ENCODE peak calls at places on chromosomes 11 and 22, in nine cellular contexts. D is stimulated activated CD8-positive, alpha-beta memory T cell treated with anti-CD3 and anti-CD28 coated beads, Interleukin-2, amount 100 ng/mL, for 48 hours; V is EL; S is pulmonary artery endothelial cell; E is astrocyte of the cerebellum; F is activated T-helper 1 cell treated with anti-CD3 and anti-CD28 coated beads, Interleukin-12 subunit alpha, Interleukin-12 subunit beta, Interleukin-2, Interleukin-4 antibody, amounts not matched to agents 30 ng/mL and 10 ng/mL and 1 ng/mL, durations not matched to agents 14 hours and 24 hours and 36 hours; X is neural progenitor cell; N is K562; T is KBM-7. W is an unnamed sample.

GRCh38 chr11:57644748-57645715 is 4.7 kb downstream of the YPEL4 start:
- DNase-seq in T (peak; percentile 78), N (peak; percentile 83), V (peak; percentile 73), S (no peak), X (peak; percentile 92), E (peak; percentile 52), D (peak; percentile 76), F (peak; percentile 77), W (peak; percentile 74)

GRCh38 chr11:104390696-104391095 is 226.7 kb upstream of the PDGFD start:
- DNase-seq in F (no peak), E (peak; percentile 58), T (no peak), X (peak; percentile 13), D (no peak), N (no peak), S (no peak), V (peak; percentile 32), W (no peak)

GRCh38 chr11:112665291-112665690 is 295.9 kb upstream of the NCAM1 start:
- DNase-seq in T (no peak), N (no peak), F (no peak), E (no peak), X (no peak), S (no peak), V (no peak), D (no peak), W (peak; percentile 51)

GRCh38 chr11:69394902-69395690 is 86.4 kb upstream of the LINC01488 start:
- DNase-seq in N (no peak), E (no peak), X (no peak), T (peak; percentile 23), D (no peak), V (no peak), F (no peak), S (no peak), W (no peak)

GRCh38 chr11:126146454-126147192 is 64.8 kb downstream of the RPUSD4 start:
- DNase-seq in E (no peak), V (no peak), N (no peak), F (no peak), D (no peak), X (peak; percentile 96), T (no peak), S (no peak), W (peak; percentile 50)

GRCh38 chr11:3616721-3617460 is 24.9 kb downstream of the ART5 start:
- DNase-seq in D (no peak), E (no peak), N (no peak), S (no peak), T (no peak), V (no peak), X (no peak), F (no peak), W (no peak)

GRCh38 chr11:8841899-8842298 is 69.1 kb upstream of the AKIP1 start:
- DNase-seq in D (no peak), V (no peak), X (no peak), F (no peak), S (no peak), T (no peak), N (no peak), E (no peak), W (no peak)

GRCh38 chr11:19843106-19843505 is 130.5 kb downstream of the NAV2 start:
- DNase-seq in X (no peak), T (no peak), N (no peak), D (no peak), V (no peak), F (no peak), S (no peak), E (no peak), W (no peak)

GRCh38 chr22:48692734-48693376 is 1134.8 kb downstream of the BRD1 start:
- DNase-seq in D (no peak), T (no peak), N (no peak), F (no peak), X (no peak), V (no peak), S (no peak), E (no peak), W (no peak)

GRCh38 chr22:40805699-40806203 is 13.4 kb downstream of the SLC25A17 start:
- DNase-seq in D (no peak), X (no peak), N (no peak), E (no peak), S (no peak), F (no peak), T (no peak), V (no peak), W (no peak)

GRCh38 chr11:34346551-34346950 is 11.3 kb downstream of the ABTB2 start:
- DNase-seq in N (no peak), X (no peak), S (no peak), D (no peak), V (peak; percentile 52), E (no peak), F (no peak), T (no peak), W (no peak)

GRCh38 chr11:35116245-35116644 is 22.7 kb upstream of the CD44 start:
- DNase-seq in N (no peak), V (no peak), F (no peak), D (no peak), E (no peak), S (no peak), X (no peak), T (no peak), W (no peak)

GRCh38 chr11:1826552-1827094 is 8.2 kb upstream of the SYT8 start:
- DNase-seq in T (no peak), F (no peak), X (no peak), E (peak; percentile 63), S (no peak), N (peak; percentile 63), V (peak; percentile 25), D (no peak), W (no peak)

GRCh38 chr11:68998390-68998911 is 14.6 kb downstream of the MRGPRF start:
- DNase-seq in T (no peak), N (no peak), E (no peak), D (no peak), S (no peak), X (no peak), V (peak; percentile 11), F (no peak), W (peak; percentile 17)

GRCh38 chr11:68958211-68958610 is 22.6 kb downstream of the MRGPRD start:
- DNase-seq in S (no peak), T (no peak), D (no peak), N (no peak), X (no peak), E (no peak), F (no peak), V (no peak), W (no peak)

GRCh38 chr11:110092577-110093406 is at the start of gene ZC3H12C:
- DNase-seq in F (peak; percentile 47), T (peak; percentile 79), E (peak; percentile 77), N (peak; percentile 80), V (peak; percentile 91), S (peak; percentile 74), X (peak; percentile 92), D (peak; percentile 27), W (peak; percentile 81)

GRCh38 chr11:130209944-130210854 is 50.6 kb downstream of the ST14 start:
- DNase-seq in X (no peak), F (no peak), T (no peak), N (no peak), S (no peak), V (no peak), E (no peak), D (no peak), W (no peak)

GRCh38 chr11:1560011-1560579 is 12.0 kb downstream of the DUSP8 start:
- DNase-seq in F (no peak), V (no peak), X (no peak), D (no peak), N (no peak), T (no peak), S (no peak), E (no peak), W (no peak)

GRCh38 chr11:11866203-11866602 is 24.4 kb downstream of the USP47 start:
- DNase-seq in S (no peak), D (no peak), E (no peak), T (no peak), V (no peak), N (peak; percentile 52), X (no peak), F (no peak), W (no peak)

GRCh38 chr11:61329871-61330270 is 3.0 kb downstream of the DDB1 start:
- DNase-seq in V (no peak), N (no peak), E (no peak), S (no peak), X (no peak), D (no peak), T (no peak), F (no peak), W (no peak)

GRCh38 chr22:29581799-29582198 is 886 bp upstream of the NIPSNAP1 start:
- DNase-seq in X (no peak), D (no peak), V (no peak), E (no peak), T (no peak), S (no peak), F (no peak), N (no peak), W (no peak)

GRCh38 chr22:33720166-33720878 is 200.0 kb downstream of the LARGE1 start:
- DNase-seq in N (no peak), E (no peak), D (no peak), S (no peak), V (no peak), F (no peak), T (no peak), X (no peak), W (no peak)

GRCh38 chr11:3230636-3231549 is 1.3 kb downstream of the MRGPRE start:
- DNase-seq in N (no peak), T (no peak), E (no peak), D (no peak), V (no peak), F (no peak), X (no peak), S (no peak), W (no peak)

GRCh38 chr11:63919267-63920125 is 2.5 kb upstream of the RCOR2 start:
- DNase-seq in V (peak; percentile 58), S (no peak), D (no peak), E (no peak), T (no peak), X (peak; percentile 94), F (no peak), N (peak; percentile 79), W (peak; percentile 46)

W was measured in midbrain.